ENCODE peak calls at places on chromosomes 3 and 15, in nine cellular contexts. K is spleen, R is NT2/D1, X is ovary, J is body of pancreas, Y is SJSA1, Q is neuronal stem cell, D is hepatocyte, C is right cardiac atrium. B is an unnamed sample. For H3K9me3 and H3K4me1, the result is how much of the 10 kb centered on the place peaks cover.

GRCh38 chr3:134923286-134923685 is 128.2 kb downstream of the EPHB1 start:
- DNase-seq in R (no peak), K (no peak), C (no peak), D (no peak), J (no peak), Q (no peak), Y (no peak), X (no peak), B (no peak)

GRCh38 chr3:100384735-100385134 is 16.2 kb downstream of the TOMM70 start:
- DNase-seq in D (no peak), J (no peak), C (no peak), X (no peak), Y (no peak), Q (no peak), K (no peak), R (no peak), B (no peak)

GRCh38 chr15:51842852-51843737 is 13.6 kb downstream of the TMOD3 start:
- DNase-seq in R (no peak), Y (peak), Q (no peak), D (peak), X (no peak), J (no peak), C (no peak), K (no peak), B (no peak)

GRCh38 chr3:174483254-174483653 is 375.9 kb upstream of the NAALADL2 start:
- DNase-seq in C (no peak), Q (no peak), K (no peak), J (no peak), Y (no peak), D (no peak), R (no peak), X (no peak), B (no peak)

GRCh38 chr3:127096256-127097008 is 96.5 kb upstream of the PRR23E start:
- DNase-seq in C (no peak), D (no peak), Y (no peak), R (no peak), Q (no peak), X (no peak), J (no peak), K (peak), B (no peak)

GRCh38 chr15:67542462-67543347 is at the start of gene MAP2K5:
- DNase-seq in K (peak), R (no peak), C (peak), X (peak), D (peak), Q (peak), J (peak), Y (peak), B (peak)

GRCh38 chr3:55163421-55163820 is 235.6 kb upstream of the LRTM1 start:
- DNase-seq in J (no peak), C (no peak), K (no peak), X (no peak), D (no peak), Y (no peak), Q (no peak), R (no peak), B (no peak)

GRCh38 chr3:115624029-115624645 is 827 bp downstream of the GAP43 start:
- DNase-seq in J (no peak), Q (no peak), C (no peak), K (no peak), X (no peak), Y (no peak), R (no peak), D (no peak), B (no peak)

GRCh38 chr3:32022947-32023346 is 41.4 kb downstream of the ZNF860 start:
- DNase-seq in R (no peak), X (no peak), C (no peak), K (no peak), J (no peak), Y (no peak), D (no peak), Q (no peak), B (no peak)

GRCh38 chr3:51943451-51944391 is 1.6 kb downstream of the PARP3 start:
- DNase-seq in J (peak), R (no peak), Q (no peak), K (peak), Y (peak), X (no peak), C (no peak), D (no peak), B (no peak)

GRCh38 chr3:128294999-128295468 is 141.8 kb downstream of the EEFSEC start:
- DNase-seq in K (no peak), D (no peak), Y (no peak), R (no peak), X (no peak), C (no peak), Q (no peak), J (no peak), B (peak)

GRCh38 chr3:116453676-116454346 is 8.5 kb upstream of the LSAMP start:
- DNase-seq in K (no peak), C (no peak), Y (no peak), D (no peak), J (no peak), Q (no peak), R (no peak), X (no peak), B (no peak)

GRCh38 chr3:168493412-168494205 is 397.9 kb upstream of the GOLIM4 start:
- DNase-seq in K (no peak), J (no peak), R (no peak), D (no peak), X (no peak), C (no peak), Y (no peak), Q (no peak), B (no peak)

GRCh38 chr3:194739498-194740284 is 54.0 kb downstream of the FAM43A start:
- DNase-seq in X (no peak), Q (no peak), K (no peak), R (no peak), J (no peak), C (no peak), Y (no peak), D (no peak), B (no peak)

GRCh38 chr3:155391583-155391982 is 98.1 kb upstream of the STRIT1 start:
- DNase-seq in J (no peak), Q (peak), R (no peak), D (no peak), Y (peak), X (no peak), C (no peak), K (no peak), B (no peak)

GRCh38 chr3:106386050-106386449 is 517.2 kb upstream of the CBLB start:
- DNase-seq in J (no peak), C (no peak), Q (no peak), D (no peak), Y (no peak), K (no peak), X (no peak), R (no peak), B (no peak)

GRCh38 chr15:35066094-35066493 is 19.0 kb downstream of the NANOGP8 start:
- DNase-seq in K (no peak), C (no peak), X (no peak), R (no peak), D (no peak), Q (no peak), J (no peak), Y (no peak), B (no peak)

GRCh38 chr15:35062164-35063099 is 22.7 kb downstream of the NANOGP8 start:
- DNase-seq in R (no peak), C (no peak), D (no peak), X (no peak), Y (no peak), Q (no peak), J (no peak), K (no peak), B (no peak)

GRCh38 chr15:35068861-35069260 is 16.2 kb downstream of the NANOGP8 start:
- DNase-seq in X (no peak), R (no peak), C (no peak), Y (no peak), J (no peak), K (no peak), Q (no peak), D (no peak), B (no peak)

GRCh38 chr15:35071071-35071470 is 14.0 kb downstream of the NANOGP8 start:
- DNase-seq in Y (no peak), K (peak), X (no peak), C (no peak), R (no peak), J (no peak), Q (no peak), D (no peak), B (no peak)

DNA sequence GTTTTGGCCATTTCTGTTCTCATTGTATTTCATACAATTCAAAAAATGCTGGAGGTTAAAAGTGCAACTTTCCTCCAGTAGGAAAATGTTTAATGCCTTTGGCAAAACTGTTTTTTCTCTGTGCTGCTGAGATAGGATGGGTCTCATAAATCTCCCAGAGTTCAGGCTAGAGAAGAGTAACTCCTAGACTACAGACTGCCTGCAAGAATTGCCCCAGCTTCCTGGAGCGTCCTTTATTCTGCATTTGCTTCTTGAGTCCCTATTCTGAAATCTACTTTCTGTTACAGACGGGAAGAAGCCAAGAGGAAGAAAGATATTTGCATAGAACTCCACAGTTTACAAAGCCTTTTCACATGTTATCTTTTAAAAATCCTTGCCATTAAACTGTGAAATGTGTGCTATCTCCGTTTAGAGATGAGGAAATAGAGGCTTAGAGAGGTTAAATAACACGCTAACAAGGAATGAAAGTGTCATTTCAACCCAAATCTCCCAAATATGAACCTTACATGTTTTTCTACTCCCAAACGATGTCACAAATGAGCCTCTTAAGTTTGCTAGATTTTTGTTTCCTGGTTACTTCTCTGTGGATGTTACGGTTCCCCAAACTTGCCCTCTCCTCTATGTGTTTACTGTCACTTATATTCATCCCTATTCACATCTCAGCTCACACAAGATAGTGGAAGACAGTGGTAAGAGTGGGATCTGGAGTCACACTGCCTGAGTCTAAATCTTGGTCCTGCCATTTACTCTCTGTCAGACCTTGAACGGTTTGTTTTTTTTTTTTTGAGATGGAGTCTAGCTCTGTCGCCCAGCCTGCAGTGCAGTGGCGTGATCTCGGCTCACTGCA is 17.4 kb downstream of the NANOGP8 start:
- DNase-seq in C (no peak), K (no peak), Q (no peak), X (no peak), J (no peak), R (no peak), D (no peak), Y (no peak), B (no peak)
- H3K4me3 ChIP-seq in C (no peak), K (no peak), Q (no peak), X (no peak), J (no peak), R (no peak), D (no peak), Y (no peak), B (no peak)

GRCh38 chr3:44561076-44561475 is 6.1 kb downstream of the ZKSCAN7 start:
- DNase-seq in D (no peak), K (no peak), Y (no peak), J (no peak), X (no peak), C (no peak), R (no peak), Q (no peak), B (no peak)

GRCh38 chr3:44557074-44557473 is 2.1 kb downstream of the ZKSCAN7 start:
- DNase-seq in C (no peak), Y (no peak), J (no peak), D (no peak), K (no peak), Q (no peak), R (no peak), X (no peak), B (no peak)

DNA sequence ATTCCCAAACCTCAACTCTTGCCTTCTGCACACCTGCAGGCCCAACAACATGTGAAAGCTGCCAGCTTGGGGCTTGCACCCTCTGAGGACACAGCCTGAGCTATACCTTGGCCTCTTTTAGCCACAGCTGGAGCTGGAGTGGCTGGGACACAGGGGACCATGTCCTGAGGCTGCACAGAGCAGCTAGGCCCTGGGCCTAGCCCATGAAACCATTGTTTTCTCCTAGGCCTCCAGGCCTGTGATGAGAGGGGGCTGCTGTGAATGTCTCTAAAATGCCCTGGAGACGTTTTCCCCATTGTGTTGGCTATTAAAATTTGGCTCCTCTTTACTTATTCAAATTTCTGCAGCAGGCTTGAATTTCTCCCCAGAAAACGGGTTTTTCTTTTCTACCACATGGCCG is 7.2 kb downstream of the ZKSCAN7 start:
- DNase-seq in J (no peak), K (no peak), Y (no peak), C (no peak), X (no peak), Q (no peak), D (no peak), R (no peak), B (no peak)
- H3K9me3 ChIP-seq in J (under half), K (under half), Y (under half), C (under half), X (under half), Q (under half), D (under half), R (under half), B (under half)

GRCh38 chr3:123657111-123657510 is 72.3 kb upstream of the HACD2 start:
- DNase-seq in Q (no peak), K (no peak), D (no peak), R (no peak), C (no peak), J (no peak), X (no peak), Y (no peak), B (no peak)
- H3K4me1 ChIP-seq in Q (under half), K (half or more), D (under half), R (under half), C (under half), J (under half), X (under half), Y (under half), B (under half)

GRCh38 chr15:57505056-57505713 is 86.5 kb upstream of the MYZAP start:
- DNase-seq in C (no peak), X (no peak), K (no peak), R (no peak), J (peak), Y (no peak), D (no peak), Q (no peak), B (no peak)
- H3K4me3 ChIP-seq in C (no peak), X (no peak), K (no peak), R (no peak), J (no peak), Y (no peak), D (no peak), Q (no peak), B (no peak)

B was measured in right atrium auricular region.